ENCODE peak calls at places on chromosomes 3 and 15, in eight cellular contexts. Y is SJSA1, A is left ventricle myocardium inferior, I is uterus, O is mesenchymal stem cell, B is endothelial cell of umbilical vein, L is astrocyte, V is aorta. E is an unnamed sample.

GRCh38 chr3:38454884-38455638 is 1.4 kb downstream of the ACVR2B start:
- DNase-seq in Y (peak; percentile 60), A (peak; percentile 80), I (peak; percentile 79), O (peak; percentile 49), B (peak; percentile 50), L (no peak), V (peak; percentile 92), E (peak; percentile 86)

GRCh38 chr3:58769065-58769464 is 102.5 kb upstream of the FAM3D start:
- DNase-seq in Y (no peak), A (no peak), I (no peak), O (no peak), B (no peak), L (no peak), V (no peak), E (no peak)

GRCh38 chr3:61936344-61936937 is 375.1 kb downstream of the PTPRG start:
- DNase-seq in Y (no peak), A (no peak), I (no peak), O (peak; percentile 27), B (peak; percentile 39), L (no peak), V (no peak), E (no peak)

GRCh38 chr3:194487289-194488006 is 646 bp upstream of the ATP13A3 start:
- DNase-seq in Y (no peak), A (peak; percentile 32), I (peak; percentile 40), O (no peak), B (no peak), L (no peak), V (peak; percentile 85), E (peak; percentile 39)

GRCh38 chr15:52334491-52335160 is 39.0 kb upstream of the MYO5C start:
- DNase-seq in Y (no peak), A (no peak), I (no peak), O (no peak), B (no peak), L (no peak), V (no peak), E (no peak)

GRCh38 chr3:138835177-138835757 is 539 bp upstream of the PIK3CB start:
- DNase-seq in Y (no peak), A (no peak), I (no peak), O (no peak), B (no peak), L (no peak), V (no peak), E (no peak)

GRCh38 chr15:38853608-38854007 is 289.0 kb upstream of the RASGRP1 start:
- DNase-seq in Y (peak; percentile 53), A (no peak), I (no peak), O (peak; percentile 47), B (no peak), L (no peak), V (no peak), E (no peak)

GRCh38 chr15:28989239-28989830 is 103.6 kb downstream of the APBA2 start:
- DNase-seq in Y (peak; percentile 84), A (no peak), I (no peak), O (no peak), B (no peak), L (no peak), V (no peak), E (no peak)

GRCh38 chr3:179227349-179227748 is 23.6 kb downstream of the KCNMB3 start:
- DNase-seq in Y (no peak), A (no peak), I (no peak), O (peak; percentile 25), B (no peak), L (peak; percentile 33), V (no peak), E (no peak)

GRCh38 chr15:92068121-92068520 is 214.6 kb downstream of the SLCO3A1 start:
- DNase-seq in Y (no peak), A (no peak), I (no peak), O (no peak), B (no peak), L (peak; percentile 17), V (no peak), E (no peak)

GRCh38 chr15:98395974-98396627 is 252.2 kb upstream of the IGF1R start:
- DNase-seq in Y (no peak), A (no peak), I (no peak), O (no peak), B (no peak), L (no peak), V (no peak), E (no peak)

GRCh38 chr15:36232491-36232890 is 346.9 kb upstream of the CDIN1 start:
- DNase-seq in Y (no peak), A (no peak), I (no peak), O (no peak), B (no peak), L (no peak), V (no peak), E (no peak)

GRCh38 chr3:149299938-149300791 is 33.3 kb downstream of the TM4SF18 start:
- DNase-seq in Y (peak; percentile 68), A (no peak), I (peak; percentile 32), O (peak; percentile 97), B (peak; percentile 90), L (peak; percentile 99), V (no peak), E (peak; percentile 65)

GRCh38 chr3:177195941-177196472 is 1.3 kb downstream of the TBL1XR1 start:
- DNase-seq in Y (no peak), A (no peak), I (no peak), O (peak; percentile 19), B (peak; percentile 48), L (no peak), V (no peak), E (no peak)

GRCh38 chr15:48352474-48353072 is 21.3 kb downstream of the DUT start:
- DNase-seq in Y (peak; percentile 60), A (no peak), I (peak; percentile 55), O (peak; percentile 71), B (peak; percentile 67), L (peak; percentile 47), V (no peak), E (peak; percentile 25)

GRCh38 chr3:99842826-99843589 is 25.3 kb downstream of the CMSS1 start:
- DNase-seq in Y (no peak), A (no peak), I (no peak), O (peak; percentile 72), B (peak; percentile 74), L (peak; percentile 54), V (no peak), E (no peak)

GRCh38 chr3:184343200-184343876 is 5.9 kb downstream of the FAM131A start:
- DNase-seq in Y (no peak), A (no peak), I (no peak), O (no peak), B (no peak), L (no peak), V (no peak), E (no peak)

GRCh38 chr3:184345678-184346144 is 8.3 kb downstream of the FAM131A start:
- DNase-seq in Y (peak; percentile 81), A (peak; percentile 55), I (no peak), O (peak; percentile 76), B (peak; percentile 44), L (no peak), V (no peak), E (peak; percentile 44)

GRCh38 chr3:184346480-184346879 is 9.1 kb downstream of the FAM131A start:
- DNase-seq in Y (no peak), A (no peak), I (no peak), O (no peak), B (no peak), L (no peak), V (no peak), E (no peak)

GRCh38 chr3:184347321-184348056 is 10.1 kb downstream of the FAM131A start:
- DNase-seq in Y (no peak), A (no peak), I (no peak), O (no peak), B (no peak), L (no peak), V (no peak), E (no peak)

DNA sequence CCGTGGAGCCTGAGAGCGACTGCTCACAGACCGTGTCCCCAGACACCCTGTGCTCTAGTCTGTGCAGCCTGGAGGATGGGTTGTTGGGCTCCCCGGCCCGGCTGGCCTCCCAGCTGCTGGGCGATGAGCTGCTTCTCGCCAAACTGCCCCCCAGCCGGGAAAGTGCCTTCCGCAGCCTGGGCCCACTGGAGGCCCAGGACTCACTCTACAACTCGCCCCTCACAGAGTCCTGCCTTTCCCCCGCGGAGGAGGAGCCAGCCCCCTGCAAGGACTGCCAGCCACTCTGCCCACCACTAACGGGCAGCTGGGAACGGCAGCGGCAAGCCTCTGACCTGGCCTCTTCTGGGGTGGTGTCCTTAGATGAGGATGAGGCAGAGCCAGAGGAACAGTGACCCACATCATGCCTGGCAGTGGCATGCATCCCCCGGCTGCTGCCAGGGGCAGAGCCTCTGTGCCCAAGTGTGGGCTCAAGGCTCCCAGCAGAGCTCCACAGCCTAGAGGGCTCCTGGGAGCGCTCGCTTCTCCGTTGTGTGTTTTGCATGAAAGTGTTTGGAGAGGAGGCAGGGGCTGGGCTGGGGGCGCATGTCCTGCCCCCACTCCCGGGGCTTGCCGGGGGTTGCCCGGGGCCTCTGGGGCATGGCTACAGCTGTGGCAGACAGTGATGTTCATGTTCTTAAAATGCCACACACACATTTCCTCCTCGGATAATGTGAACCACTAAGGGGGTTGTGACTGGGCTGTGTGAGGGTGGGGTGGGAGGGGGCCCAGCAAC is 7.4 kb downstream of the FAM131A start:
- DNase-seq in Y (no peak), A (no peak), I (no peak), O (no peak), B (no peak), L (no peak), V (no peak), E (no peak)
- H3K4me3 ChIP-seq in Y (no peak overlapping the region), A (no peak overlapping the region), I (no peak overlapping the region), O (no peak overlapping the region), B (no peak overlapping the region), L (no peak overlapping the region), V (no peak overlapping the region), E (no peak overlapping the region)

DNA sequence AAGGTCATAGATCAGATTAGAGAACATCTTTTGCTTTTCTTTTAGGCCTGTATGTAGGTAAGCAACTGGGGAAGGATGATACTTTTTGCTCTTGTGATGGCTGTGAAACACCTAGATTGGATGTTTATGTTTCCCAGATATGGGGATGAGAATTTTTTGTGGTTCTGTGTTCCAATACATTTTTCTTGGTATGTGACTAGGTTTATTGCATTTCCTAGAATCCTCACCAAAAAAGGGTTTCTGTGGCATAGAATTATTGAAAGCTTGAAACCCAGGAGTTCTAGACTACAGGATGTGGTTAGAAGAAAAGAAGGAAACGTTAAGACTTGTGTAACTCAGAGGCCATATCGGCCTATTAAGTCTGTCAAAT is 25.8 kb downstream of the OXNAD1 start:
- DNase-seq in Y (no peak), A (no peak), I (no peak), O (peak; percentile 39), B (no peak), L (peak; percentile 47), V (no peak), E (no peak)
- H3K4me1 ChIP-seq in Y (no peaks in the 10 kb centered on the region), A (peaks cover 72% of the 10 kb centered on the region), I (no peaks in the 10 kb centered on the region), O (no peaks in the 10 kb centered on the region), B (peaks cover 2% of the 10 kb centered on the region), L (no peaks in the 10 kb centered on the region), V (no peaks in the 10 kb centered on the region), E (no peaks in the 10 kb centered on the region)

GRCh38 chr3:16842710-16843270 is 42.0 kb upstream of the PLCL2 start:
- DNase-seq in Y (no peak), A (no peak), I (no peak), O (no peak), B (no peak), L (no peak), V (no peak), E (no peak)
- H3K27ac ChIP-seq in Y (no peak overlapping the region), A (peak overlapping the region; percentile 41), I (no peak overlapping the region), O (no peak overlapping the region), B (no peak overlapping the region), L (no peak overlapping the region), V (no peak overlapping the region), E (no peak overlapping the region)

GRCh38 chr15:64383760-64384159 is 2.5 kb upstream of the PCLAF start:
- DNase-seq in Y (no peak), A (no peak), I (no peak), O (no peak), B (no peak), L (no peak), V (no peak), E (no peak)

GRCh38 chr15:64386291-64386690 is 1.3 kb upstream of the TRIP4 start:
- DNase-seq in Y (no peak), A (no peak), I (no peak), O (no peak), B (no peak), L (no peak), V (no peak), E (no peak)

GRCh38 chr15:64387562-64388168 is at the start of gene TRIP4:
- DNase-seq in Y (peak; percentile 97), A (peak; percentile 94), I (peak; percentile 91), O (peak; percentile 98), B (peak; percentile 98), L (peak; percentile 96), V (peak; percentile 98), E (peak; percentile 98)
- H3K4me3 ChIP-seq in Y (peak within 1 kb of the TSS; percentile 66), A (peak within 1 kb of the TSS; percentile 80), I (peak within 1 kb of the TSS; percentile 61), O (peak within 1 kb of the TSS; percentile 94), B (peak within 1 kb of the TSS; percentile 92), L (peak within 1 kb of the TSS; percentile 95), V (peak within 1 kb of the TSS; percentile 81), E (peak within 1 kb of the TSS; percentile 55)